ENCODE peak calls at places on chromosomes 12 and 14, in five cellular contexts. H, F, M, P and A are unnamed samples.

GRCh38 chr14:104524726-104525125 is 54.8 kb upstream of the C14orf180 start:
- DNase-seq in P (no peak), F (no peak), M (no peak), H (no peak), A (no peak)

GRCh38 chr12:44858456-44858855 is 17.7 kb downstream of the NELL2 start:
- DNase-seq in H (no peak), M (no peak), P (no peak), F (no peak), A (no peak)

GRCh38 chr12:13079440-13079906 is 24.0 kb downstream of the GSG1 start:
- DNase-seq in P (peak), H (no peak), F (no peak), M (no peak), A (no peak)

GRCh38 chr12:30696943-30697342 is 1.3 kb upstream of the IPO8 start:
- DNase-seq in P (no peak), M (no peak), H (no peak), F (no peak), A (no peak)

GRCh38 chr12:10243803-10244520 is 31.3 kb downstream of the GABARAPL1 start:
- DNase-seq in F (no peak), M (no peak), P (no peak), H (no peak), A (no peak)

GRCh38 chr14:93462479-93462878 is 31.7 kb downstream of the UNC79 start:
- DNase-seq in P (no peak), H (no peak), F (no peak), M (no peak), A (no peak)

GRCh38 chr12:109609256-109609821 is 35.7 kb downstream of the MVK start:
- DNase-seq in M (no peak), H (no peak), F (no peak), P (no peak), A (no peak)

GRCh38 chr14:72104011-72104613 is 171.9 kb downstream of the RGS6 start:
- DNase-seq in F (no peak), H (no peak), P (peak), M (no peak), A (no peak)

GRCh38 chr14:94638961-94639817 is 27.0 kb downstream of the SERPINA3 start:
- DNase-seq in P (no peak), M (no peak), F (no peak), H (no peak), A (no peak)

GRCh38 chr12:112524676-112525425 is 106.1 kb downstream of the PTPN11 start:
- DNase-seq in H (no peak), M (peak), F (peak), P (peak), A (peak)

GRCh38 chr12:480831-481230 is 21.1 kb downstream of the B4GALNT3 start:
- DNase-seq in P (no peak), H (no peak), F (peak), M (peak), A (no peak)

GRCh38 chr12:89777685-89778379 is 69.2 kb upstream of the ATP2B1 start:
- DNase-seq in M (no peak), P (no peak), F (no peak), H (no peak), A (no peak)

GRCh38 chr12:27828196-27828595 is 48.2 kb upstream of the MANSC4 start:
- DNase-seq in F (peak), H (no peak), P (peak), M (peak), A (peak)

GRCh38 chr12:56629459-56630179 is 507 bp downstream of the BAZ2A start:
- DNase-seq in P (peak), M (no peak), H (peak), F (no peak), A (no peak)

GRCh38 chr14:77339407-77339806 is 18.6 kb downstream of the GSTZ1 start:
- DNase-seq in M (peak), P (peak), H (no peak), F (peak), A (peak)

GRCh38 chr12:115895247-115895646 is 382.2 kb downstream of the MED13L start:
- DNase-seq in M (no peak), P (peak), H (no peak), F (peak), A (no peak)
- TF ChIP-seq CTCF in M (peak), P (peak), H (peak), F (peak), A (peak)

DNA sequence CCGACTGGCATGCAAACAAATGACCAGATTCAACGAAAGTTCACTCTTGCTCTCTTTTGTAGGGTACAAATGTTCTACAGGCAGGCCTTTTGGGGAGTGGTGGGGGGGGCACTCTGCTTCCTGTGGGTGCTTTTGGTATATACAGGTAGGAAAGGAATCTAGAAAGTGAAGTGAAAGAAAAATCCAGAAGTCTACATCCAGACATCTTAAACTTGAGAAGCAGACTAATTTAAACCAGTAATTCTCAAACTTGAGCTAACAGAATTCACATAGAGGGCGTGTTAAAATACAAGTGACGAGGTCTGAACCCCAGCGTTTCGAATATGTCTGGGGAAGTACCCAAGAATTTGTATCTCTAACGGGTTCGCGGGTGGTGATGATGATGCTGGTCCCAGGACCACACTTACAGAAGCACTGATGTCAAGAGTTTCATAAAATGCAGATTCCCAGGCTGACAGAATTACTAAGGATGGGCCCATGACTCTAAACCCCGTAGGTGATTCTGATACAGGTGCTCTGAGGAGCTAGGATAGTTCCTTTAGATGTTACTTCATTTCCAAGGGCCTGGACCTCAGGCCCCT is 480 bp upstream of the GPR135 start:
- DNase-seq in H (no peak), M (no peak), P (no peak), F (no peak), A (no peak)
- H3K4me3 ChIP-seq in H (peak), M (no peak), P (peak), F (peak), A (peak)

DNA sequence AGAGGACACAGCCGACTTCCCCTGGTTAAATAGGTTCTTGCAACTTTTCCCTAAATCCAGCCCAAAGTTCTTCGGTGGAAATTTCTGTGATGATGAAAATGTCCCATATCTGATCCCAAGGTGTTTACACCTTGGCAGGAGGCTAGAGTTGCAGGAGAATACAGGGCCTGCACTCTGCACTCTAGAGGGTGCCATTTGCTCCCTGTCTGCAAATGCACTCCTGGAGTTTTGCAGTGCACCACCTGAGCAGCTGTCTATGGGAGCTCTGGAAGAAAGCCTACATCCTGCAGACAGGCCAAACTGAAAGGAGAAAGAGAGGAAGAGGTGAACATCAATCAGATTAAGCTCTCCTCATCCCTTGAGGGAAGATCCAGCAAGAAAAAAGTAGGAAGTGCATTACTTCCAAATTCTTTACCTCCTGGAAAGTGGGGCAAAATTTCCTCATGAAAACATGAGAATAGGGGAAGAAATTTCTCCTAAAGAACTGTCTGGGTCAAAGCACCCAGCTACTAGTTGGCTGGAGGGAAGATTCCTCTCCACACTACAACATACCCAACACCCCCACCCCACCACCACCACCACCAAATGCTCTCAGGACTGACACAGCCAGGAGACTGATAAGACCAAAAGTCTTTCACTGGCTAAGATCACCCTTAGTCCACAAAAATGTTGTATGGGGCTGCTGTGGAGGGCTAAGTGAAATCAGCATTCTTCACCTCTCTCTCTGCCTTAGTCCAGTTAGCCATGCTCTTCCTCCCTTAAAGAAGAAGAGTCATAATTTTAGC is 106.4 kb downstream of the NUAK1 start:
- DNase-seq in P (peak), H (no peak), M (peak), F (no peak), A (peak)
- TF ChIP-seq CTCF in P (peak), H (peak), M (peak), F (no peak), A (no peak)

GRCh38 chr12:132078190-132078589 is 65.9 kb downstream of the DDX51 start:
- DNase-seq in F (peak), M (peak), P (peak), H (no peak), A (peak)
- H3K4me3 ChIP-seq in F (no peak), M (no peak), P (no peak), H (no peak), A (no peak)

DNA sequence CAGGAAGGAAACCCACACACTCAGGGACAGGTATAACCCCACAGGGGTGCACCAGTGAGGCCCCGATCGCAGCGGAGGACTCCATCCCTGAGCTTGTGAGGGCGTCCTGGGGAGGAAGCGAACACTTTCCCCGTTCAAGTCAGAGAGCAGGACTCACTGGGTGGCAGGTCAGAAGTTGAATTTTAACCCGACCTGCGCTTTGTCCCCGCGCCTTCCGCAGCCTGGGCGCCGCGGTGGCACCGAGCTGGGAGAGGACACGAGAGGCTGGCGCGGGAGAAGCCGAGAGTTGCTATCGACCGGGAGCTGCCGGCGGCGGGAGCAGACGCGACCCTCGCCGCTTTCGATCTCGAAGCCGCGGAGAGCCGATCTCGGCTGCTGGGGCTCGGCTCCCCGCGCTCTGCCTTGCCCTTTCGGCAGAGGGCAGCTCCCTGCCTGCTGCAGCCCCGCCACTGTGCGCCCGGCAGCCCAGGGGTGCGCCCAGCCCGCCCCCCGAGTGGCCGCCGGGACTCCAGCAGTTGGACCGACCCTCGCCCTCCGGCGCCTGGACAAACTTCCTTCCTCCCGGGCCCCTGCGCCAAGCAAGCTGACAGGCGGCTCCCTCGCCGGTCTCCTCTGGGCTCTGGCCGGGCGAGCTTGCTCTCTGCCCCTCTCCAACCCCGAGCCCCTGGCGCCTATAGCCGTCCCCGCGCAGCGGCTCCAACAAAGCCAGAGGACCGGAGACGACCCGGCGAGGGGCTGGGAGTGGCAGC is 918 bp downstream of the LIN7A start:
- DNase-seq in F (peak), H (peak), M (peak), P (peak), A (peak)
- TF ChIP-seq CTCF in F (no peak), H (no peak), M (no peak), P (no peak), A (no peak)

GRCh38 chr14:105891631-105892452 is 365.5 kb downstream of the TMEM121 start:
- DNase-seq in H (no peak), M (no peak), F (no peak), P (no peak), A (no peak)

GRCh38 chr14:105888784-105889665 is 362.6 kb downstream of the TMEM121 start:
- DNase-seq in F (no peak), P (no peak), H (peak), M (no peak), A (no peak)

GRCh38 chr14:105889666-105890473 is 363.5 kb downstream of the TMEM121 start:
- DNase-seq in F (no peak), P (no peak), H (peak), M (no peak), A (no peak)

GRCh38 chr14:105891221-105891602 is 364.8 kb downstream of the TMEM121 start:
- DNase-seq in P (no peak), H (no peak), M (no peak), F (no peak), A (no peak)

DNA sequence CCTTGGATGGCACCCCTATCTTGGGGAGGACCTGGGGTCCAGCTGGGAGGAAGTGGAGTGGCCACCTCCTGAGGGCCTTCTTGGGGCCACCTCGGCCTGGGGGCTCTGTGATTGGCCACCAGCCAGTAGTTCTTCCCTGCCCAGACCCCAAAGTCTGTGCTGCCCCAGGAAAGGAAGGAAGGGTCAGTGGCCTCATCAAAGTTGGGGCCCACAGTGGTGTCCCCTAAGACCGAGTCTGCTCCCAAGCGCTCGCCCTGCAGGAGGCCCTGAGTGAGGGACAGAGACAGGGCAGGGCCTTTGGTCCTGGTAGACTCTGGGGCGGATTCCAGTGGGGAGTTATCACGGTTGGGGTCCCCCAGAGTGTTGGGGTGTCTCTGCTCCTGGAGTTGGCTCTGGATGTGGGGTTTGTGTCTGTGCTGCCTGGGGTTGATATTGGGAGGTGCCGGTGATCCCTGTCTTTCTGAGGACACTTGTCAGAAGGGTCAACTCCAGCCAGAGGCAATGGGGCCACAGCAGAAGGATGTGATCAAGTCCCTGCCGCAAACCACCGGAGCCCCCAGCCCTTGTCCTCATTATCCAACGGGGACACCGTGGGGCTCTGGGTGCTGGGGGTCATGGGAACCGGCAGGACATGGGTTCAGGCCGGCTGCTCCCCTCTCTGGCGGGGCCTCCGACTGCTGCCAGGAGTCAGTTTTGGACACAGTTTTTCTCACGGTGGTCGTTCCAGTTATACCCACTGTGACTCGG is 364.3 kb downstream of the TMEM121 start:
- DNase-seq in P (no peak), M (no peak), F (no peak), H (peak), A (no peak)
- H3K4me3 ChIP-seq in P (no peak), M (no peak), F (no peak), H (no peak), A (no peak)

GRCh38 chr12:2360630-2361170 is 307.9 kb downstream of the CACNA1C start:
- DNase-seq in F (no peak), H (no peak), P (peak), M (no peak), A (no peak)
- TF ChIP-seq CTCF in F (peak), H (no peak), P (peak), M (peak), A (peak)